ENCODE peak calls at places on chromosome 2, in five cellular contexts. M, I, E, J and W are unnamed samples.

GRCh38 chr2:105607920-105608504 is 136.7 kb upstream of the NCK2 start:
- DNase-seq in M (no peak), I (no peak), E (no peak), J (no peak), W (no peak)

GRCh38 chr2:168565112-168565511 is 109.0 kb downstream of the CERS6 start:
- DNase-seq in M (peak), I (peak), E (no peak), J (no peak), W (no peak)

GRCh38 chr2:164599954-164600589 is 21.2 kb downstream of the GRB14 start:
- DNase-seq in M (peak), I (peak), E (no peak), J (peak), W (no peak)

GRCh38 chr2:186984966-186985365 is 136.0 kb upstream of the ZSWIM2 start:
- DNase-seq in M (no peak), I (no peak), E (no peak), J (no peak), W (no peak)

GRCh38 chr2:26352892-26353291 is 6.3 kb upstream of the ADGRF3 start:
- DNase-seq in M (no peak), I (no peak), E (no peak), J (no peak), W (no peak)

GRCh38 chr2:112623913-112624777 is 21.6 kb upstream of the SLC20A1 start:
- DNase-seq in M (no peak), I (peak), E (no peak), J (peak), W (no peak)

GRCh38 chr2:237471457-237472186 is 15.4 kb upstream of the MLPH start:
- DNase-seq in M (peak), I (peak), E (peak), J (peak), W (no peak)

GRCh38 chr2:106129150-106129549 is 65.0 kb downstream of the UXS1 start:
- DNase-seq in M (no peak), I (no peak), E (peak), J (no peak), W (no peak)

GRCh38 chr2:72695676-72696075 is 130.2 kb downstream of the EXOC6B start:
- DNase-seq in M (no peak), I (no peak), E (no peak), J (no peak), W (no peak)

GRCh38 chr2:12557688-12558087 is 159.0 kb upstream of the TRIB2 start:
- DNase-seq in M (no peak), I (no peak), E (no peak), J (no peak), W (no peak)

GRCh38 chr2:12554235-12555011 is 162.3 kb upstream of the TRIB2 start:
- DNase-seq in M (no peak), I (no peak), E (no peak), J (no peak), W (no peak)

GRCh38 chr2:12552092-12552491 is 164.6 kb upstream of the TRIB2 start:
- DNase-seq in M (no peak), I (no peak), E (no peak), J (peak), W (no peak)

GRCh38 chr2:12556762-12557161 is 160.0 kb upstream of the TRIB2 start:
- DNase-seq in M (no peak), I (peak), E (no peak), J (no peak), W (no peak)

DNA sequence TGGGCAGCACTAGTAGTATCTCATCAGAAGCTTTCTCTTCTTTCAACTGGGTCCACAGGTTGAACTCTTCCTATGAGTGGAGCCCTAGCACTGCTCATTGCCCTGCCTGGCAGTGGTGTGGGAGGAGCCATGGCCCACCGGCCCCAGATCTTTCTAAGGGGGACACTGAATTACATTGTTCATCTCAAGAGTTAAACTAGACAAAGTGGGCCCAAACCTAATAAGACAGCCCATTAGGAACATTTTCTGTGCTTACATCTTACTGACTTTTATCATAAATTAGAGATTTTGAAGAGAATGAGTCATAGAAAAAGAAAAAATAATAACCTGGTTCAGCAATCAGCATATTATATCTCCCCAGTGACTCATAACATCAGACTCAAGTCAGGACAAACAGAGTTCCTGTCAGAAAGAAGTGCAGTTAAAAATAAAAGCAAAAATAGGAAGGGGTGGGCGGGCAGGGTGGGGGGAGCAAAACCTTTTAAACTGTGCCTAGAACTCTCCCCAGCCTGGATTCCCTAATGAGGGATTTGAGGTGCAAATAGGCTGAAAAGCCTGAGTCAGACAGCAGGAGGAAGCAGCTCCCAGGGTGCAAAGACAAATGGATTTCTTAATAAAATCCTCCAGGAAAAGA is 161.6 kb upstream of the TRIB2 start:
- DNase-seq in M (no peak), I (peak), E (no peak), J (no peak), W (no peak)
- H3K4me3 ChIP-seq in M (no peak), I (no peak), E (no peak), J (no peak), W (no peak)

GRCh38 chr2:52428224-52428623 is 1339.4 kb upstream of the CHAC2 start:
- DNase-seq in M (no peak), I (no peak), E (no peak), J (no peak), W (no peak)

GRCh38 chr2:52429740-52430139 is 1337.9 kb upstream of the CHAC2 start:
- DNase-seq in M (peak), I (no peak), E (no peak), J (no peak), W (no peak)

GRCh38 chr2:52431352-52431760 is 1336.2 kb upstream of the CHAC2 start:
- DNase-seq in M (no peak), I (no peak), E (no peak), J (no peak), W (no peak)
- H3K4me3 ChIP-seq in M (no peak), I (no peak), E (no peak), J (no peak), W (no peak)

GRCh38 chr2:55416826-55417568 is 2.7 kb downstream of the CCDC88A start:
- DNase-seq in M (no peak), I (no peak), E (no peak), J (no peak), W (no peak)
- H3K4me3 ChIP-seq in M (no peak), I (peak), E (peak), J (peak), W (no peak)

GRCh38 chr2:240586198-240586918 is at the start of gene CAPN10:
- DNase-seq in M (peak), I (peak), E (peak), J (peak), W (peak)

GRCh38 chr2:240589381-240589780 is 2.8 kb downstream of the CAPN10 start:
- DNase-seq in M (no peak), I (no peak), E (no peak), J (no peak), W (no peak)

GRCh38 chr2:240586919-240587800 is 626 bp downstream of the CAPN10 start:
- DNase-seq in M (peak), I (no peak), E (no peak), J (peak), W (no peak)

GRCh38 chr2:240588669-240589068 is 2.1 kb downstream of the CAPN10 start:
- DNase-seq in M (no peak), I (no peak), E (no peak), J (no peak), W (no peak)

GRCh38 chr2:240588006-240588655 is 1.6 kb downstream of the CAPN10 start:
- DNase-seq in M (no peak), I (no peak), E (no peak), J (no peak), W (no peak)
- H3K4me3 ChIP-seq in M (no peak), I (peak), E (peak), J (no peak), W (peak)

GRCh38 chr2:162146906-162147305 is 5.1 kb downstream of the GCG start:
- DNase-seq in M (no peak), I (peak), E (no peak), J (no peak), W (no peak)
- H3K4me3 ChIP-seq in M (no peak), I (no peak), E (no peak), J (no peak), W (no peak)